ENCODE peak calls at places on chromosomes 16 and 17, in eight cellular contexts. E, Y, T, K, U, N, S and V are unnamed samples.

GRCh38 chr16:87681990-87682570 is 79.8 kb downstream of the JPH3 start:
- DNase-seq in N (no peak), K (peak; percentile 27), Y (no peak), S (no peak), U (no peak), E (peak; percentile 89), T (no peak), V (no peak)

GRCh38 chr17:64608571-64608981 is 53.5 kb downstream of the SMURF2 start:
- DNase-seq in U (no peak), T (no peak), E (no peak), S (no peak), N (no peak), Y (no peak), K (peak; percentile 18), V (no peak)

GRCh38 chr17:77501101-77501566 is 360.4 kb downstream of the SEC14L1 start:
- DNase-seq in K (no peak), T (no peak), E (peak; percentile 86), Y (no peak), N (no peak), S (peak; percentile 35), U (no peak), V (no peak)

GRCh38 chr17:80851277-80851925 is 140.2 kb upstream of the CHMP6 start:
- DNase-seq in E (no peak), U (no peak), N (no peak), Y (no peak), K (no peak), T (peak; percentile 2), S (peak; percentile 21), V (no peak)

GRCh38 chr16:81720973-81721907 is 57.9 kb upstream of the PLCG2 start:
- DNase-seq in Y (no peak), K (no peak), S (no peak), E (no peak), T (no peak), N (no peak), U (no peak), V (no peak)

GRCh38 chr17:82338858-82339633 is 5.5 kb upstream of the SECTM1 start:
- DNase-seq in N (no peak), S (peak; percentile 63), E (peak; percentile 33), U (no peak), Y (peak; percentile 81), K (peak; percentile 87), T (peak; percentile 70), V (no peak)

GRCh38 chr17:61221597-61222471 is 177.8 kb upstream of the TBX2 start:
- DNase-seq in Y (no peak), S (no peak), N (no peak), T (no peak), E (no peak), K (no peak), U (no peak), V (no peak)

GRCh38 chr17:1577186-1577585 is 14.6 kb upstream of the PITPNA start:
- DNase-seq in K (peak; percentile 97), S (peak; percentile 85), Y (peak; percentile 70), N (peak; percentile 95), T (peak; percentile 93), E (peak; percentile 58), U (peak; percentile 93), V (no peak)

GRCh38 chr17:77508047-77508715 is 367.4 kb downstream of the SEC14L1 start:
- DNase-seq in E (no peak), T (no peak), U (no peak), N (no peak), K (peak; percentile 60), Y (no peak), S (no peak), V (no peak)

GRCh38 chr17:16122697-16123434 is 92.5 kb downstream of the NCOR1 start:
- DNase-seq in Y (no peak), N (no peak), U (no peak), E (no peak), T (no peak), S (no peak), K (peak; percentile 25), V (no peak)

GRCh38 chr17:327971-328370 is 24.6 kb downstream of the RPH3AL start:
- DNase-seq in K (no peak), E (no peak), T (peak; percentile 4), N (no peak), Y (no peak), U (no peak), S (peak; percentile 35), V (no peak)

GRCh38 chr16:58499615-58500328 is at the start of gene NDRG4:
- DNase-seq in N (no peak), S (peak; percentile 39), U (peak; percentile 36), T (peak; percentile 84), K (peak; percentile 43), Y (peak; percentile 54), E (peak; percentile 95), V (peak; percentile 98)

GRCh38 chr17:50521517-50521916 is 11.0 kb upstream of the EPN3 start:
- DNase-seq in S (no peak), T (no peak), N (no peak), E (no peak), Y (no peak), K (no peak), U (no peak), V (no peak)

GRCh38 chr17:82863941-82864720 is 24.3 kb upstream of the ZNF750 start:
- DNase-seq in U (no peak), Y (no peak), T (peak; percentile 61), S (no peak), K (peak; percentile 58), N (no peak), E (no peak), V (peak; percentile 67)

GRCh38 chr17:17511971-17512858 is 16.0 kb upstream of the RASD1 start:
- DNase-seq in Y (no peak), S (peak; percentile 67), U (peak; percentile 65), N (no peak), E (no peak), T (peak; percentile 49), K (peak; percentile 90), V (no peak)

GRCh38 chr16:10988879-10989278 is 44.5 kb downstream of the CLEC16A start:
- DNase-seq in Y (no peak), U (no peak), N (no peak), S (no peak), T (no peak), E (no peak), K (no peak), V (no peak)
- TF ChIP-seq CTCF in Y (no peak), U (no peak), N (no peak), S (no peak), T (no peak), E (no peak), K (no peak), V (no peak)

GRCh38 chr17:4147751-4148310 is 4.8 kb downstream of the CYB5D2 start:
- DNase-seq in N (no peak), S (no peak), Y (no peak), U (no peak), K (peak; percentile 77), E (no peak), T (no peak), V (no peak)

GRCh38 chr17:4140125-4140524 is 2.7 kb downstream of the ZZEF1 start:
- DNase-seq in S (no peak), T (no peak), K (no peak), Y (no peak), U (no peak), N (no peak), E (no peak), V (no peak)

GRCh38 chr17:4142107-4142900 is 526 bp downstream of the ZZEF1 start:
- DNase-seq in U (peak; percentile 42), S (peak; percentile 69), Y (peak; percentile 46), N (peak; percentile 49), E (peak; percentile 62), K (no peak), T (peak; percentile 55), V (peak; percentile 20)

GRCh38 chr17:4144411-4144747 is 1.4 kb downstream of the CYB5D2 start:
- DNase-seq in K (no peak), E (no peak), T (no peak), N (no peak), Y (peak; percentile 38), U (no peak), S (no peak), V (no peak)

DNA sequence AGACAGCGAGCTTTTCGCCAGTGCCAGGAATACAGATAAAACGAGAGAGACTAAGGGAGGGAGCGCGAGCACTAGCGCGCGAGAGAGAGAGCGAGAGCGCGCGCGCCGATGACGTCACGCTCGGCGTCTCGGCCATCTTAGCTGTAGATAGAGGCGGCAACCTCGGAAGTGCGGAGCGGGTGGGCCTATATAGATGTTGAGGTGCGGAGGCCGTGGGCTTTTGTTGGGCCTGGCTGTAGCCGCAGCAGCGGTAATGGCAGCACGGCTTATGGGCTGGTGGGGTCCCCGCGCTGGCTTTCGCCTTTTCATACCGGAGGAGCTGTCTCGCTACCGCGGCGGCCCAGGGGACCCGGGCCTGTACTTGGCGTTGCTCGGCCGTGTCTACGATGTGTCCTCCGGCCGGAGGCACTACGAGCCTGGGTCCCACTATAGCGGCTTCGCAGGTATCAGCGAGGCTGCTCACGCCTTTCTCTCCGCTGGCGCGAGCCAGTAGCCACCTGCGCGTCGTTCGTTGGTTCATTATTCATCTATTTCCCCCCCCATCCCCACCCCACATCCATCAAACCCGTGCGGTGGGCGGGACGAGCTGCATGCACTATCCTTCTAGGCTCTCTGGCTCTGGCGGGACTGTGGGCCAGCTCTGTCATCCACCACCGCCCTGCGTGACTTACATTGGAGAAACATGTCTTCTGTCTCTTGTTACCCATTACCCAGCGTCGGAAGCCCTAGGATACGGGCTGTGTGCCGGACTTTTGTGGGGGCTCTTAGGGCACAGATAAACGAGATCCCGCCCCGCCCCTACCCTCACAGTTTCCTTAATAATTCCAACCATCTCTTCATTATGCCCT is 790 bp downstream of the CYB5D2 start:
- DNase-seq in N (peak; percentile 88), E (peak; percentile 94), S (peak; percentile 95), U (peak; percentile 91), T (peak; percentile 92), Y (peak; percentile 90), K (peak; percentile 90), V (peak; percentile 82)
- TF ChIP-seq CTCF in N (no peak), E (no peak), S (peak; percentile 30), U (no peak), T (no peak), Y (no peak), K (no peak), V (no peak)

GRCh38 chr16:1564325-1564724 is 30.9 kb downstream of the TMEM204 start:
- DNase-seq in K (no peak), Y (no peak), S (no peak), E (no peak), N (no peak), T (no peak), U (no peak), V (peak; percentile 53)
- TF ChIP-seq CTCF in K (no peak), Y (no peak), S (no peak), E (no peak), N (no peak), T (no peak), U (peak; percentile 42), V (peak; percentile 53)

GRCh38 chr16:49703494-49703893 is 152.4 kb downstream of the ZNF423 start:
- DNase-seq in E (no peak), U (no peak), K (no peak), S (no peak), T (no peak), Y (no peak), N (no peak), V (no peak)

GRCh38 chr16:49699718-49700117 is 156.2 kb downstream of the ZNF423 start:
- DNase-seq in N (no peak), T (no peak), S (peak; percentile 61), Y (no peak), K (no peak), U (no peak), E (no peak), V (no peak)

GRCh38 chr16:49700222-49700927 is 155.5 kb downstream of the ZNF423 start:
- DNase-seq in Y (peak; percentile 24), K (no peak), U (peak; percentile 52), N (peak; percentile 29), E (peak; percentile 60), T (peak; percentile 36), S (peak; percentile 78), V (peak; percentile 48)

GRCh38 chr16:49700928-49701685 is 154.8 kb downstream of the ZNF423 start:
- DNase-seq in S (peak; percentile 47), E (peak; percentile 36), U (no peak), N (no peak), T (no peak), K (no peak), Y (no peak), V (no peak)

GRCh38 chr16:49701867-49702494 is 153.9 kb downstream of the ZNF423 start:
- DNase-seq in E (peak; percentile 83), Y (peak; percentile 50), N (peak; percentile 46), U (peak; percentile 76), T (no peak), S (peak; percentile 84), K (no peak), V (no peak)
- TF ChIP-seq CTCF in E (no peak), Y (no peak), N (no peak), U (no peak), T (no peak), S (no peak), K (no peak), V (no peak)